ENCODE peak calls at places on chromosomes 3 and 15, in seven cellular contexts. V is hypothalamus, M is fibroblast of lung, I is SJSA1, K is ovary, Z is RWPE1, A is NCI-H345. P is an unnamed sample.

GRCh38 chr3:55824406-55824805 is 337.3 kb upstream of the WNT5A start:
- DNase-seq in V (no peak), M (no peak), I (no peak), K (no peak), Z (no peak), A (no peak), P (no peak)

GRCh38 chr15:47523669-47524068 is 193.6 kb upstream of the SEMA6D start:
- DNase-seq in V (no peak), M (peak), I (no peak), K (no peak), Z (no peak), A (no peak), P (no peak)

GRCh38 chr3:16770021-16770420 is 114.7 kb upstream of the PLCL2 start:
- DNase-seq in V (no peak), M (peak), I (no peak), K (no peak), Z (no peak), A (no peak), P (no peak)

GRCh38 chr3:51789437-51789836 is 10.4 kb upstream of the IQCF6 start:
- DNase-seq in V (no peak), M (no peak), I (no peak), K (no peak), Z (no peak), A (no peak), P (no peak)

GRCh38 chr15:89845305-89845893 is 30.7 kb upstream of the ANPEP start:
- DNase-seq in V (no peak), M (peak), I (no peak), K (no peak), Z (peak), A (no peak), P (no peak)

GRCh38 chr3:150293401-150294001 is 114.6 kb upstream of the TSC22D2 start:
- DNase-seq in V (no peak), M (peak), I (no peak), K (no peak), Z (no peak), A (no peak), P (no peak)

GRCh38 chr3:129665024-129665768 is 58.7 kb upstream of the PLXND1 start:
- DNase-seq in V (no peak), M (peak), I (no peak), K (no peak), Z (peak), A (no peak), P (no peak)

GRCh38 chr3:121072128-121072527 is 164.1 kb downstream of the STXBP5L start:
- DNase-seq in V (no peak), M (no peak), I (no peak), K (no peak), Z (no peak), A (peak), P (peak)

GRCh38 chr3:122298239-122298638 is 26.8 kb upstream of the CSTA start:
- DNase-seq in V (no peak), M (no peak), I (no peak), K (no peak), Z (no peak), A (no peak), P (no peak)

GRCh38 chr3:98560911-98561310 is 29.1 kb downstream of the GPR15 start:
- DNase-seq in V (no peak), M (no peak), I (no peak), K (no peak), Z (no peak), A (no peak), P (no peak)

GRCh38 chr3:132421832-132422231 is 4.5 kb downstream of the DNAJC13 start:
- DNase-seq in V (no peak), M (peak), I (peak), K (no peak), Z (no peak), A (no peak), P (no peak)

GRCh38 chr3:130470132-130470531 is 46.8 kb upstream of the COL6A6 start:
- DNase-seq in V (no peak), M (no peak), I (no peak), K (no peak), Z (peak), A (no peak), P (no peak)

GRCh38 chr15:57220220-57220619 is 156.1 kb upstream of the CGNL1 start:
- DNase-seq in V (no peak), M (peak), I (no peak), K (no peak), Z (no peak), A (no peak), P (peak)

GRCh38 chr3:69200384-69201068 is 78.1 kb upstream of the LMOD3 start:
- DNase-seq in V (no peak), M (peak), I (no peak), K (peak), Z (peak), A (peak), P (peak)

GRCh38 chr15:27271258-27271657 is 300.3 kb downstream of the GABRG3 start:
- DNase-seq in V (no peak), M (no peak), I (no peak), K (no peak), Z (no peak), A (peak), P (peak)

GRCh38 chr3:12954891-12955650 is 113.7 kb upstream of the RPL32 start:
- DNase-seq in V (peak), M (peak), I (no peak), K (no peak), Z (peak), A (peak), P (peak)

GRCh38 chr15:25224396-25224795 is 214.4 kb downstream of the UBE3A start:
- DNase-seq in V (no peak), M (no peak), I (no peak), K (no peak), Z (no peak), A (no peak), P (no peak)

GRCh38 chr3:138465451-138465850 is 31.0 kb downstream of the ESYT3 start:
- DNase-seq in V (no peak), M (no peak), I (no peak), K (no peak), Z (no peak), A (no peak), P (no peak)

GRCh38 chr3:197209366-197210260 is 88.8 kb downstream of the DLG1 start:
- DNase-seq in V (no peak), M (peak), I (no peak), K (no peak), Z (no peak), A (no peak), P (no peak)

GRCh38 chr3:27289769-27290413 is 79.3 kb downstream of the NEK10 start:
- DNase-seq in V (no peak), M (peak), I (no peak), K (no peak), Z (no peak), A (no peak), P (no peak)

GRCh38 chr3:128618398-128618726 is 32.3 kb downstream of the RPN1 start:
- DNase-seq in V (no peak), M (no peak), I (no peak), K (no peak), Z (no peak), A (no peak), P (no peak)

GRCh38 chr15:22846073-22846472 is 7.6 kb downstream of the NIPA2 start:
- DNase-seq in V (no peak), M (no peak), I (no peak), K (no peak), Z (no peak), A (no peak), P (no peak)

GRCh38 chr3:97981886-97982285 is 9.7 kb upstream of the RIOX2 start:
- DNase-seq in V (no peak), M (peak), I (no peak), K (no peak), Z (no peak), A (no peak), P (no peak)

GRCh38 chr15:83970290-83970890 is 265.2 kb upstream of the GOLGA6L4 start:
- DNase-seq in V (no peak), M (no peak), I (no peak), K (no peak), Z (no peak), A (no peak), P (no peak)

GRCh38 chr3:143951351-143951971 is 20.2 kb upstream of the DIPK2A start:
- DNase-seq in V (no peak), M (peak), I (no peak), K (no peak), Z (peak), A (peak), P (peak)

GRCh38 chr3:194089357-194090177 is 46.4 kb upstream of the HES1 start:
- DNase-seq in V (no peak), M (peak), I (peak), K (peak), Z (peak), A (no peak), P (no peak)

GRCh38 chr3:105899528-105899927 is 30.7 kb upstream of the CBLB start:
- DNase-seq in V (no peak), M (peak), I (no peak), K (no peak), Z (peak), A (no peak), P (no peak)

GRCh38 chr3:49410844-49411549 is 779 bp downstream of the RHOA start:
- DNase-seq in V (no peak), M (no peak), I (no peak), K (no peak), Z (no peak), A (no peak), P (no peak)

GRCh38 chr3:110419096-110419495 is 652.5 kb upstream of the NECTIN3 start:
- DNase-seq in V (no peak), M (no peak), I (no peak), K (no peak), Z (no peak), A (no peak), P (peak)

GRCh38 chr3:134294302-134294925 is 43.8 kb upstream of the RYK start:
- DNase-seq in V (no peak), M (peak), I (no peak), K (no peak), Z (no peak), A (no peak), P (no peak)

GRCh38 chr15:75054172-75054897 is 30.9 kb downstream of the PPCDC start:
- DNase-seq in V (no peak), M (no peak), I (no peak), K (no peak), Z (no peak), A (no peak), P (no peak)

GRCh38 chr15:98770984-98771383 is 122.6 kb downstream of the IGF1R start:
- DNase-seq in V (no peak), M (no peak), I (no peak), K (no peak), Z (no peak), A (no peak), P (no peak)

GRCh38 chr3:112802338-112802737 is 44.3 kb downstream of the CD200R1L start:
- DNase-seq in V (no peak), M (no peak), I (no peak), K (no peak), Z (no peak), A (no peak), P (no peak)

GRCh38 chr15:52261498-52262242 is 33.9 kb downstream of the MYO5C start:
- DNase-seq in V (peak), M (peak), I (peak), K (no peak), Z (peak), A (no peak), P (no peak)

GRCh38 chr3:25257026-25257425 is 171.0 kb upstream of the RARB start:
- DNase-seq in V (no peak), M (peak), I (peak), K (no peak), Z (no peak), A (no peak), P (no peak)

GRCh38 chr3:28247286-28247685 is 5.9 kb downstream of the CMC1 start:
- DNase-seq in V (no peak), M (no peak), I (no peak), K (no peak), Z (no peak), A (no peak), P (no peak)

GRCh38 chr15:74906193-74906449 is 530 bp downstream of the FAM219B start:
- DNase-seq in V (peak), M (peak), I (no peak), K (no peak), Z (peak), A (no peak), P (no peak)

GRCh38 chr15:78684645-78685044 is 43.6 kb upstream of the CHRNB4 start:
- DNase-seq in V (no peak), M (no peak), I (no peak), K (no peak), Z (no peak), A (no peak), P (peak)

P was measured in NCI-H1105 treated with DMSO at 0.1 percent for 48 hours.